ENCODE peak calls at places on chromosomes 5 and 9, in eight cellular contexts. A is neural progenitor cell, C is colonic mucosa, D is mesothelial cell of epicardium, E is astrocyte of the spinal cord, I is right atrium auricular region, J is MM.1S, Q is foreskin fibroblast. H is an unnamed sample.

GRCh38 chr5:122704247-122705036 is 70.4 kb upstream of the SNX2 start:
- DNase-seq in C (no peak), E (peak), J (peak), Q (peak), I (no peak), D (no peak), A (peak), H (no peak)

GRCh38 chr5:60494635-60495034 is 205.3 kb downstream of the DEPDC1B start:
- DNase-seq in A (no peak), D (no peak), Q (no peak), C (no peak), E (no peak), J (no peak), I (no peak), H (no peak)

GRCh38 chr5:73412597-73412988 is 36.0 kb downstream of the FOXD1 start:
- DNase-seq in D (no peak), J (no peak), E (peak), I (no peak), A (no peak), Q (no peak), C (no peak), H (no peak)

GRCh38 chr9:96555567-96556386 is 63.9 kb downstream of the CDC14B start:
- DNase-seq in A (no peak), E (peak), I (no peak), D (no peak), Q (peak), C (no peak), J (no peak), H (no peak)

GRCh38 chr9:38066907-38067610 is 2.0 kb downstream of the SHB start:
- DNase-seq in E (peak), D (no peak), Q (no peak), A (peak), J (no peak), I (no peak), C (peak), H (no peak)

GRCh38 chr9:116697341-116697740 is 10.2 kb downstream of the TRIM32 start:
- DNase-seq in E (peak), I (no peak), C (no peak), A (no peak), D (no peak), J (no peak), Q (peak), H (no peak)

GRCh38 chr9:77000330-77000729 is 19.1 kb upstream of the FOXB2 start:
- DNase-seq in J (no peak), Q (no peak), A (no peak), E (no peak), C (no peak), I (no peak), D (no peak), H (no peak)

GRCh38 chr9:86637515-86637914 is 283.3 kb upstream of the TUT7 start:
- DNase-seq in Q (no peak), D (peak), C (no peak), A (peak), I (no peak), J (no peak), E (peak), H (peak)

GRCh38 chr9:121455527-121456239 is 44.0 kb downstream of the GGTA1 start:
- DNase-seq in J (no peak), D (no peak), C (no peak), E (no peak), A (no peak), Q (no peak), I (no peak), H (no peak)

GRCh38 chr5:140025736-140026135 is 17.4 kb downstream of the NRG2 start:
- DNase-seq in A (no peak), E (peak), C (no peak), I (no peak), Q (no peak), D (no peak), J (no peak), H (no peak)

GRCh38 chr5:60349891-60350415 is 350.0 kb downstream of the DEPDC1B start:
- DNase-seq in Q (no peak), C (no peak), E (no peak), I (no peak), A (no peak), D (no peak), J (no peak), H (no peak)

GRCh38 chr9:120436937-120437592 is 142.9 kb downstream of the CDK5RAP2 start:
- DNase-seq in C (no peak), I (peak), D (no peak), A (no peak), E (no peak), J (no peak), Q (peak), H (no peak)

DNA sequence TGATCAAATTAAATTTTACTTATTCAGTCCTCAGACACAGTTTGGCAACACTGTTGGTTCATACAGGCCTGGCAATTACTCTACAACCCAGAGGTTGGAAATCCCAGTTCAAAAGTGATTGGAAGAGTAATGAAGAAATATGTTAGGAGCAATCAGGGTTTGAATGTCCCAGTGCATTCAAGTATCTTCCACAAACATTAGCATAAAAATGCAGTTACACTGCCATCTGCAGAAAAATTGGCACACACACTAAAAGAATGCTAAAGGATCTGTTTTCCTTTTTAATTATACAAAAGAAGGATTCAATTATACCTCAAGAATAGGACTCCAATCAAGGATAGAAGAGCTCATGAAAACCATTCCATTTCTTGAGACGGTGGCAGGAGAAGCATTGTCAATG is 130.2 kb downstream of the DNAH5 start:
- DNase-seq in I (no peak), D (no peak), J (no peak), E (peak), A (no peak), Q (no peak), C (no peak), H (no peak)
- TF ChIP-seq CTCF in I (no peak), D (no peak), J (no peak), E (no peak), A (no peak), Q (no peak), C (no peak), H (no peak)

GRCh38 chr5:105882956-105883481 is 1787.7 kb downstream of the EFNA5 start:
- DNase-seq in I (no peak), Q (no peak), C (no peak), E (no peak), J (no peak), A (no peak), D (no peak), H (no peak)

GRCh38 chr5:105872569-105873270 is 1798.0 kb downstream of the EFNA5 start:
- DNase-seq in A (no peak), E (no peak), J (no peak), I (no peak), C (no peak), Q (no peak), D (no peak), H (no peak)

GRCh38 chr5:105878402-105878801 is 1792.3 kb downstream of the EFNA5 start:
- DNase-seq in D (no peak), J (no peak), E (no peak), A (no peak), C (no peak), Q (no peak), I (no peak), H (no peak)

GRCh38 chr5:105877592-105877991 is 1793.1 kb downstream of the EFNA5 start:
- DNase-seq in D (no peak), Q (no peak), C (no peak), E (no peak), I (no peak), J (no peak), A (no peak), H (no peak)
- TF ChIP-seq CTCF in D (no peak), Q (no peak), C (no peak), E (peak), I (no peak), J (no peak), A (peak), H (no peak)

GRCh38 chr5:141359790-141360426 is at the start of gene PCDHGB2:
- DNase-seq in I (no peak), C (no peak), E (peak), D (no peak), J (peak), A (peak), Q (peak), H (no peak)
- TF ChIP-seq CTCF in I (peak), C (no peak), E (peak), D (no peak), J (peak), A (peak), Q (peak), H (peak)

DNA sequence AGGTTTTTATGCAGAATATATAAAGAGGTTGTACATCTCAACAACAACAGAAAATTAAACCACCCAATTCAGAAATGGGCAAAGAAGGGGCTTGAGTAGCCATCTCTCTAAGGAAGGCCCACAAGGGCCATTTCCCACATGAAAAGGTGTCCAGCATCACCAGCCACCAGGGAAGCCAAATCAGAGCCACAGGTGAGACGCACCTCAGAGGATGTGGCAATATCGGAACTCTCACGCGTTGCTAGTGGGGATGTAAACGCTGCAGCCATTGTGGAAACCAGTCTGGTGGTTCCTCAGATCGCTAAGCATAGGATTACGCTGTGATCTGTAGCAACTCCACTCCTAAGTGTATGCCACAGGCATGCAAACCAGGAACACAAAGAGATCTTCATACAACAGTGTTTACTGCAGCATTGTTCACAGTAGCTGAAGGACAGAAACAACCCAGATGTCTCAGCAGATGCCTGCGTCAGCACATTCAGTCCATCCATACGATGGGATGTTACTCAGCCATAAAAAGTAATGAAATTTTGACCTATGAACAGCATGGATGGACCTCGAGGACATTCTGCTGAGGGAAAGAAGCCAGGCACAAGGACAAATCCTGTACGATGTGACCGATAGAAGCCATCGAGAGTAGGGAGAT is 84.3 kb upstream of the CACNA1B start:
- DNase-seq in E (no peak), J (no peak), A (no peak), I (no peak), C (no peak), Q (no peak), D (no peak), H (no peak)
- TF ChIP-seq CTCF in E (no peak), J (no peak), A (no peak), I (no peak), C (no peak), Q (no peak), D (no peak), H (no peak)

GRCh38 chr5:53219174-53219573 is 109.6 kb upstream of the MOCS2 start:
- DNase-seq in J (no peak), Q (no peak), D (no peak), C (no peak), A (no peak), E (no peak), I (no peak), H (no peak)
- TF ChIP-seq CTCF in J (no peak), Q (no peak), D (no peak), C (no peak), A (no peak), E (no peak), I (no peak), H (no peak)

GRCh38 chr9:27600254-27600653 is 27.0 kb upstream of the C9orf72 start:
- DNase-seq in J (no peak), E (no peak), C (no peak), Q (no peak), A (no peak), I (no peak), D (no peak), H (no peak)

GRCh38 chr9:27602954-27603353 is 29.7 kb upstream of the C9orf72 start:
- DNase-seq in C (no peak), Q (no peak), E (no peak), J (no peak), I (no peak), A (no peak), D (no peak), H (no peak)

GRCh38 chr9:27599102-27599501 is 25.8 kb upstream of the C9orf72 start:
- DNase-seq in I (no peak), C (no peak), D (no peak), Q (no peak), E (no peak), A (no peak), J (no peak), H (no peak)

GRCh38 chr9:27599521-27600234 is 26.4 kb upstream of the C9orf72 start:
- DNase-seq in D (no peak), A (no peak), E (no peak), Q (no peak), I (no peak), J (no peak), C (no peak), H (no peak)

GRCh38 chr9:27602107-27602836 is 29.0 kb upstream of the C9orf72 start:
- DNase-seq in A (no peak), E (no peak), J (no peak), D (no peak), C (no peak), Q (no peak), I (no peak), H (no peak)
- TF ChIP-seq CTCF in A (no peak), E (no peak), J (no peak), D (no peak), C (no peak), Q (no peak), I (no peak), H (no peak)

DNA sequence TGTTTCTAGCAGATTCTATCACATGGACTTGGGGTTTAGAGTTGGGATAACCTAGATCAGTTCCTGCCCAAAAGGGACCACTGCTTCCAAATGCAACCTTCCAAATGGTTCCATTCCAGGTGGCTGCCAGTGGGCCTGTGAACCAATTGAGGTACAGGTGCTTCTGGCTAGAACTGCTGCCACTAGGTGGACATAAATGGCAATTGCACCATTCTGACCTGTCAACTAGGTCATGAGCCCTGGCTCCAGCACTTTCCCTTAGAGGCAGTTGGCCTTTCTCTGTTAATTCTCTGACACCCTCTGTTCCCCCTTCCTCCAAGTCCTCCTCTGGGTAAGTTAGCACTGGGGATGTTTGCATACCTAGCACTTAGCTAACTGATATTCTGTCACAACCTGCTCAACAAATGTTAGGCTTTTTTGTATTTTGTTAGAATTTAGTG is 16.6 kb upstream of the HEMGN start:
- DNase-seq in E (peak), C (peak), I (no peak), D (no peak), J (peak), A (peak), Q (no peak), H (no peak)
- TF ChIP-seq CTCF in E (peak), C (peak), I (peak), D (peak), J (peak), A (peak), Q (peak), H (peak)

H was measured in type B pancreatic cell.